ENCODE peak calls at places on chromosomes 7 and 10, in five cellular contexts. I, P, Q, S and L are unnamed samples.

GRCh38 chr10:62017141-62017870 is 115.8 kb downstream of the ARID5B start:
- DNase-seq in I (no peak), P (no peak), Q (no peak), S (no peak), L (no peak)

GRCh38 chr10:30581779-30582380 is 47.7 kb downstream of the LYZL2 start:
- DNase-seq in I (no peak), P (no peak), Q (no peak), S (peak; percentile 30), L (no peak)

GRCh38 chr7:132869166-132869861 is 212.6 kb downstream of the CHCHD3 start:
- DNase-seq in I (no peak), P (no peak), Q (no peak), S (no peak), L (no peak)

GRCh38 chr7:125136755-125137547 is 207.3 kb upstream of the POT1 start:
- DNase-seq in I (no peak), P (no peak), Q (peak; percentile 28), S (no peak), L (no peak)

GRCh38 chr10:133375357-133376115 is 2.4 kb upstream of the ECHS1 start:
- DNase-seq in I (no peak), P (no peak), Q (no peak), S (no peak), L (no peak)

GRCh38 chr7:137891016-137891655 is 44.4 kb upstream of the DGKI start:
- DNase-seq in I (no peak), P (no peak), Q (no peak), S (no peak), L (no peak)

GRCh38 chr7:47991270-47991669 is 11.9 kb upstream of the HUS1 start:
- DNase-seq in I (no peak), P (no peak), Q (no peak), S (no peak), L (no peak)

GRCh38 chr10:104317195-104318095 is 20.8 kb downstream of the ITPRIP start:
- DNase-seq in I (no peak), P (no peak), Q (no peak), S (no peak), L (no peak)

GRCh38 chr7:105452085-105452484 is 63.4 kb upstream of the SRPK2 start:
- DNase-seq in I (no peak), P (no peak), Q (no peak), S (no peak), L (no peak)

GRCh38 chr7:99498546-99498944 is 1.5 kb downstream of the ZNF394 start:
- DNase-seq in I (no peak), P (no peak), Q (no peak), S (no peak), L (no peak)

GRCh38 chr10:96765406-96766240 is 45.3 kb upstream of the PIK3AP1 start:
- DNase-seq in I (peak; percentile 82), P (peak; percentile 57), Q (peak; percentile 18), S (no peak), L (peak; percentile 82)

GRCh38 chr7:74612015-74612829 is 45.3 kb upstream of the GTF2I start:
- DNase-seq in I (no peak), P (peak; percentile 34), Q (no peak), S (no peak), L (no peak)

GRCh38 chr10:23157691-23158369 is 34.3 kb upstream of the PTF1A start:
- DNase-seq in I (no peak), P (no peak), Q (peak; percentile 25), S (no peak), L (no peak)

GRCh38 chr10:91689731-91690168 is 56.9 kb upstream of the PPP1R3C start:
- DNase-seq in I (no peak), P (no peak), Q (no peak), S (no peak), L (no peak)

GRCh38 chr7:116671681-116672595 is at the start of gene MET:
- DNase-seq in I (no peak), P (peak; percentile 81), Q (peak; percentile 60), S (peak; percentile 21), L (peak; percentile 88)

GRCh38 chr7:121544199-121544598 is 148.1 kb upstream of the FAM3C start:
- DNase-seq in I (no peak), P (no peak), Q (no peak), S (no peak), L (no peak)

GRCh38 chr10:44899450-44900080 is 11.6 kb upstream of the TMEM72 start:
- DNase-seq in I (no peak), P (no peak), Q (no peak), S (no peak), L (no peak)

GRCh38 chr7:105141068-105141467 is 127.1 kb downstream of the KMT2E start:
- DNase-seq in I (no peak), P (no peak), Q (no peak), S (peak; percentile 65), L (no peak)

GRCh38 chr10:89327803-89328441 is at the start of gene IFIT3:
- DNase-seq in I (no peak), P (peak; percentile 76), Q (no peak), S (peak; percentile 91), L (peak; percentile 64)

GRCh38 chr7:3013975-3014792 is 29.5 kb downstream of the CARD11 start:
- DNase-seq in I (no peak), P (no peak), Q (no peak), S (no peak), L (no peak)

GRCh38 chr10:74869635-74870034 is 43.2 kb downstream of the KAT6B start:
- DNase-seq in I (no peak), P (no peak), Q (no peak), S (no peak), L (no peak)

GRCh38 chr10:4054651-4055435 is 269.8 kb upstream of the KLF6 start:
- DNase-seq in I (no peak), P (no peak), Q (no peak), S (no peak), L (no peak)

GRCh38 chr10:44045020-44045419 is 339.9 kb downstream of the CXCL12 start:
- DNase-seq in I (no peak), P (peak; percentile 42), Q (no peak), S (no peak), L (no peak)

GRCh38 chr7:36303202-36304098 is 86.2 kb upstream of the ANLN start:
- DNase-seq in I (no peak), P (peak; percentile 95), Q (no peak), S (peak; percentile 66), L (peak; percentile 14)

GRCh38 chr7:73830618-73830871 is 251 bp upstream of the CLDN4 start:
- DNase-seq in I (no peak), P (no peak), Q (no peak), S (no peak), L (no peak)

GRCh38 chr10:78579995-78580394 is 488.8 kb upstream of the ZMIZ1 start:
- DNase-seq in I (no peak), P (peak; percentile 80), Q (no peak), S (no peak), L (no peak)

GRCh38 chr10:113062977-113063967 is 113.2 kb downstream of the TCF7L2 start:
- DNase-seq in I (no peak), P (no peak), Q (no peak), S (no peak), L (no peak)

GRCh38 chr10:113059001-113059780 is 109.1 kb downstream of the TCF7L2 start:
- DNase-seq in I (no peak), P (no peak), Q (no peak), S (peak; percentile 36), L (no peak)

GRCh38 chr10:113061054-113061430 is 111.0 kb downstream of the TCF7L2 start:
- DNase-seq in I (no peak), P (no peak), Q (no peak), S (no peak), L (no peak)

GRCh38 chr10:113058175-113058961 is 108.3 kb downstream of the TCF7L2 start:
- DNase-seq in I (no peak), P (no peak), Q (no peak), S (peak; percentile 56), L (no peak)

DNA sequence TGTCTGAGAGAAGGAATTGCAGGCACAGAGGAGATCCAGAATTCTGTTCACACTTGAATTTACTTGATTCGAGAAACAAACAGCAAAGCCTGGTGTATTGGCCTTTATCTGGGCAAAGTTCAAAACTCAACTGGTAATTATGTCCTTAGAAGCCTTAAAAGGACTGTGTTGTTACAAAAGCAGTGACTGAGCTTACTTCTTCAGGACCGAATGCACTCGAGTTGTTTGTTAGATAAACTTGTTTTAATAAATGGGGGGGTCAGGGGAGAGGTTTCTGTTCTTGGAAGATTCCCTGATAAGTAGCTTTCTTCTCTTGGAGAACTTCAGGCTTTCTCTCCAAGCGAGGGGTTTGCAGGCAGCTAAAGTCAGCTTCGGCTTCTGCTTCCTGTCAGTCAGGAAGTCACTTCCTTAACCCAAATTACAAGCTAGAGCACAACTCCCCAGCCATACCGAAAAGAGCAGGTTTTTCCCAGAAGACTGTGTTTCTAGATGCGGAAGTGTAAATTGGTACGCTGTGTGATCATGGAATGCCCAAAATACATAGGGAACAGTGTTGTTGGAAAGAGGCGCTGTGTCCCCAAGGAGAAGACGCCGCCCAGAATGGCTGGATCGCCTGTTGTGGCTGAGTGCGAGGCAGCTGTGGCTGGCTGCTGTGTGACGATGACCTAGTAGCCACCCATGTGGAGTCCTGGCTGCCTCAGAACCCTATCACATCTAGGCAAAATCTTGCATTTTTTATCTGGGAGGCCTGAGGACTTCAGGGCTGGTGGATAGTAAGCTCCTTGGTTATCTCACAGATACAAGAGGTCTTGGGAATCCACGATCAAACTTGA is 110.4 kb downstream of the TCF7L2 start:
- DNase-seq in I (no peak), P (peak; percentile 68), Q (no peak), S (no peak), L (no peak)
- H3K4me3 ChIP-seq in I (peak overlapping the region; percentile 18), P (peak overlapping the region; percentile 30), Q (no peak overlapping the region), S (no peak overlapping the region), L (peak overlapping the region; percentile 6)

DNA sequence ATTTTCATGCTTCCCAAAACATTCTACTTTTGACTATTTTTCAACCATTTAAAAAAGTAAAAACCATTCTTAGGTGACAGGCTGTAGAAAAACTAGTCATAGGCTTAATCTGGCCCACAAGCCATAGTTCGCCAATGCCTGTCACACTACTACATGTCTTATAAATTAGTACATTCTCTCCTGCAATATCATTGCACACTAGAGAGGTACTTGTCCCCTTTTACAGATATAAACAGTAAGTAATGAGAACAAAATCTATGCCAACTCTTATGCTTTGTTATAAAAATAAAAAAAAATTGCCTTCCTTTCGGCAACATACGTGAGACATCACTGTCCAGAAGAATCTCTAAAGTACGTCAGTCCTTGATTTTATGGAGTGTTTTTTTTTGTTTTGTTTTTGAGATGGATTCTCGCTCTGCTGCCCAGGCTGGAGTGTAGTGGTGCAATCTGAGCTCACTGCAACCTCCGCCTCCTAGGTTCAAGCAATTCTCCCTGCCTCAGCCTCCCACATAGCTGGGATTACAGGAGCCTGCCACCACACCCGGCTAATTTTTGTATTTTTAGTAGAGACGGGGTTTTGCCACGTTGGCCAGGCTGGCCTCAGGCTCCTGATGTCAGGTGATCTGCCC is 23.2 kb downstream of the UPF2 start:
- DNase-seq in I (no peak), P (no peak), Q (no peak), S (no peak), L (no peak)
- TF ChIP-seq CTCF in I (no peak), P (no peak), Q (no peak), S (no peak), L (no peak)

GRCh38 chr7:18995811-18996400 is 121.5 kb downstream of the TWIST1 start:
- DNase-seq in I (no peak), P (no peak), Q (no peak), S (no peak), L (no peak)
- H3K4me3 ChIP-seq in I (no peak overlapping the region), P (no peak overlapping the region), Q (no peak overlapping the region), S (no peak overlapping the region), L (no peak overlapping the region)

DNA sequence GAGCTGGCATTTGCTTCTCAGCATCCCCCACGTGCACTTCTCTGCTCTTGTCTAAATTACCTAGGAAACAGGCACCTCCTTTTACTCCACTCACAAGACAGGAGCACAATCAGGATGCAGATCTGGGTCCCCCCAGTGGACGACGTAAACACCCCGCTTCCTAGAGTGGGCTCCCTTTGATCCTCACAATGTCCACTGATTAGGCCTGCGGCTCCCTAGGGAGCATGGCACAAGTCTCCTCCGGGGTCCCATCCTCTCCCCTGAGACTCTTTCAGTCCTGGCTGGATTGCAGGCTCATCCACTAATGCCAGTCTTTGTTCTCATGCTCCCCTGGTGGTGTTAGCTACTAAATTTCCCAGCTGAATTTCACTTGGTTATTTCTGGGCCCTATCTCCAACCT is 98.3 kb downstream of the GLI3 start:
- DNase-seq in I (no peak), P (no peak), Q (no peak), S (no peak), L (no peak)
- TF ChIP-seq CTCF in I (no peak), P (peak; percentile 5), Q (no peak), S (peak; percentile 9), L (no peak)